ENCODE peak calls at places on chromosomes 16 and 17, in ten cellular contexts. H, E, Q, M, U, B, V, X, L and N are unnamed samples.

GRCh38 chr17:17139972-17140589 is 66.1 kb downstream of the PLD6 start:
- DNase-seq in Q (no peak), H (peak; percentile 62), E (no peak), L (no peak), X (no peak), V (peak; percentile 98), M (no peak), B (no peak), U (no peak), N (no peak)

GRCh38 chr16:53768593-53768992 is 64.6 kb downstream of the FTO start:
- DNase-seq in M (peak; percentile 91), H (no peak), X (no peak), U (no peak), B (peak; percentile 81), L (no peak), V (no peak), Q (no peak), E (no peak), N (no peak)

GRCh38 chr16:78882150-78882549 is 718.4 kb downstream of the MAF start:
- DNase-seq in V (no peak), U (no peak), L (no peak), E (no peak), Q (no peak), M (no peak), B (no peak), X (no peak), H (no peak), N (no peak)

GRCh38 chr16:27551046-27551445 is 1.1 kb downstream of the KATNIP start:
- DNase-seq in H (no peak), U (no peak), L (no peak), M (no peak), V (no peak), E (no peak), Q (no peak), B (no peak), X (no peak), N (no peak)

GRCh38 chr16:4767872-4768548 is 1.0 kb upstream of the ZNF500 start:
- DNase-seq in M (no peak), X (no peak), H (peak; percentile 25), Q (no peak), B (no peak), L (no peak), V (no peak), E (no peak), U (peak; percentile 68), N (peak; percentile 61)

GRCh38 chr17:40490289-40490853 is 11.1 kb downstream of the TNS4 start:
- DNase-seq in U (peak; percentile 70), E (peak; percentile 55), L (no peak), B (no peak), H (peak; percentile 18), V (no peak), M (peak; percentile 63), X (no peak), Q (no peak), N (no peak)

GRCh38 chr16:53770641-53771040 is 66.7 kb downstream of the FTO start:
- DNase-seq in X (no peak), H (no peak), M (no peak), L (no peak), U (no peak), B (no peak), V (no peak), E (no peak), Q (no peak), N (no peak)

GRCh38 chr16:19238386-19238785 is 47.1 kb upstream of the CLEC19A start:
- DNase-seq in V (peak; percentile 61), H (no peak), M (no peak), L (no peak), B (no peak), Q (no peak), E (no peak), U (no peak), X (no peak), N (no peak)

GRCh38 chr16:539901-540530 is 12.5 kb downstream of the CAPN15 start:
- DNase-seq in H (no peak), U (no peak), L (no peak), Q (no peak), E (no peak), M (peak; percentile 57), V (no peak), B (no peak), X (no peak), N (no peak)

GRCh38 chr17:71163121-71163812 is 957.6 kb upstream of the SOX9 start:
- DNase-seq in L (no peak), M (no peak), E (no peak), V (peak; percentile 94), X (no peak), B (no peak), U (no peak), H (peak; percentile 66), Q (no peak), N (peak; percentile 56)

GRCh38 chr17:66930933-66931332 is 33.6 kb upstream of the CACNG4 start:
- DNase-seq in X (no peak), H (no peak), E (no peak), B (no peak), Q (peak; percentile 51), V (no peak), M (no peak), L (no peak), U (no peak), N (no peak)